ENCODE peak calls at places on chromosomes 13 and 19, in seven cellular contexts. G is SK-N-MC, M is fibroblast of lung, F is neural progenitor cell, V is HCT116, I is GM23248, J is PC-3. L is an unnamed sample.
A peak's percentile ranks its signal among the peaks of the same experiment; 100 is the strongest.

GRCh38 chr13:34810996-34811395 is 131.1 kb upstream of the NBEA start:
- DNase-seq in I (no peak), F (no peak), J (no peak), G (no peak), M (peak; percentile 7), V (no peak), L (no peak)

GRCh38 chr13:40074338-40074737 is 418.9 kb downstream of the COG6 start:
- DNase-seq in F (no peak), G (no peak), J (no peak), V (no peak), I (no peak), M (peak; percentile 78), L (no peak)

GRCh38 chr19:29271911-29272310 is 59.0 kb upstream of the UQCRFS1 start:
- DNase-seq in M (no peak), I (no peak), J (no peak), V (no peak), F (no peak), G (no peak), L (no peak)

GRCh38 chr13:32911506-32911905 is 104.7 kb upstream of the KL start:
- DNase-seq in G (no peak), M (no peak), V (peak; percentile 60), F (peak; percentile 54), I (peak; percentile 63), J (peak; percentile 61), L (peak; percentile 51)

GRCh38 chr13:43159007-43159406 is 135.6 kb downstream of the DNAJC15 start:
- DNase-seq in F (no peak), J (no peak), V (no peak), G (no peak), I (peak; percentile 42), M (peak; percentile 80), L (no peak)

GRCh38 chr13:110228936-110229904 is 77.7 kb downstream of the COL4A1 start:
- DNase-seq in J (no peak), F (no peak), M (peak; percentile 37), I (no peak), G (no peak), V (no peak), L (no peak)

GRCh38 chr13:97004096-97004876 is 10.0 kb upstream of the OXGR1 start:
- DNase-seq in M (peak; percentile 94), G (no peak), V (no peak), F (no peak), I (peak; percentile 73), J (peak; percentile 26), L (no peak)

GRCh38 chr19:46201413-46202310 is 27.9 kb upstream of the IGFL1 start:
- DNase-seq in F (no peak), I (peak; percentile 36), J (peak; percentile 17), V (no peak), M (no peak), G (no peak), L (peak; percentile 71)

GRCh38 chr19:35345671-35346111 is 2.0 kb upstream of the FFAR1 start:
- DNase-seq in J (no peak), M (no peak), V (no peak), F (no peak), G (no peak), I (no peak), L (no peak)

DNA sequence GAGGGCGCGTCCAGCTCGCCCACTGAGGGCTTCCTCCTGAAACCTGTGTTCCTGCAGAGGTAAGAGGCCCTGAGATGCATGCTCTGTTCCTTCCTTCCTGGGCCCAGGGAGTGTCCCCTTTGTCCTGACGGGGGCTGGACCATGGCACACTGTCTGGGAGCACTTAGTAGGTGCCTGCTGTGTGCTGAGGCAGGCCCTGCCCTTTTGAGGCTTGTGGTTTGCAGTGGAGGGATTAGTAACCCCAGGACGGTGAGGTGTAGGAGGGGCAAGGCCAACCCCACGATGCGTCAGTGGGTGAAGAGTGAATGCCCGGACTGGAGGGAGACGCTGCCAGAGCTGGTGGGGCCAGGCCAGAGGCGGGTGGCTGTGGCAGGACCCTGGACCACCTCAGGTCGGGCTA is 11.2 kb upstream of the F2RL3 start:
- DNase-seq in F (no peak), V (no peak), I (no peak), G (no peak), J (no peak), M (peak; percentile 27), L (peak; percentile 30)
- H3K9ac ChIP-seq in F (no peak overlapping the region), V (no peak overlapping the region), I (no peak overlapping the region), G (no peak overlapping the region), J (no peak overlapping the region), M (no peak overlapping the region), L (no peak overlapping the region)

DNA sequence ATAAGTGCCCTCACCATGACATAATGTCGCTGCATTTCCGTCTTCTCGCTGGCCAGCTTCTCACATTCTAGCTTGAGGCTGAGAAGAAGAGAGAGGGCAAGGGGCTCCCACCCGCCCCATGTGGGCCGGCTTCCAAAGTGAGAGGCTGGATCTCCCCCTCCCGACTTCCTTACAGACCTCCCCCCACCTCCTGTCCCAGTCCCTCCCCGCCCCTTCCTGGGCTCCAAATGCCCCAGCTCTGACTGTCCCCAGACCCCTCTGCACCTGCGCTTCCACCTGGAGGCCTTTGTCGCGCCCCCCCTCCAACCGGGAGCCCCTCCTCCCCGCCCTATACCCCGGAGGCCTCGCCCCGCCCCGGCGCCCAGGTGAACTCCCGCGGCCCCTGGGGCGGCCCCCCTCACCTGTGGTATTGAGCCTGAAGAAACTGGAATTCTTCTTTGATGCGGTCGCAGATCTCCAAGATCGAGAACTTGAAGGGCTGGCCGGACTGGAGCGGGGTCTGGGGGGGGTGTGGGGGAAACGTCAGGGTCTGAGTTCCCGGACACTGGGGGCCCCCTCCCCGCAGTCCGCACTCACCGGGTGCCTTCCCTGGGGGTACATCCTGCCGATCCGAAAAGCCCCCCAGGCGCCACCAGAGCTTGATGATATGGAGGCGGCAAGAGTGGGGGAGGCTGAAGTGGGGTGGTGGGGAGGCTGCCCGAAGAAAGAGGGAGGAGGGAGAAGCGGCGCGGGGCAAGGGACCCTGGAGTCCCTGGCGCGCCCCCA is 593 bp downstream of the TLE2 start:
- DNase-seq in F (peak; percentile 24), V (no peak), I (no peak), M (no peak), J (no peak), G (no peak), L (no peak)
- TF ChIP-seq EZH2 in F (peak; percentile 93), V (no peak), I (no peak), M (no peak), J (no peak), G (no peak), L (no peak)

DNA sequence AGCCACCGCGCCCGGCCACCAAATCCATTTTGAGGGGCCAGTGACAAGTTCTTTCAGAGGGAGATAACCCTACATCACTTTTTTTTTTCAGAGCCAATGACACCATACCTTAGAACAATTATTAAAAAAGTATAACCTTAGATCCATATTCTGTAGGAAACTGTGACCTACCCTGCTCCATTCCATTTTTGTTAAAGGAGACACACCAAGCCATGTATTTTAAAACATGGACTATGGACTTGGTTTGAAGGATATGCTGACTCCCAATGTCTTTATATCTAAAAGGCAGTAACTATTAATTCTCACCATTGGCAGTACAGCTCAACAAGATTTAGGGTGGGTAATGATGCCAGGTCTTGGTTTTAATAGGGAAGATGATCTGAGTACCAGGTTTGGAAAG is 1.1 kb downstream of the GSK3A start:
- DNase-seq in J (no peak), G (no peak), M (no peak), F (no peak), V (no peak), I (no peak), L (no peak)
- H3K4me3 ChIP-seq in J (peak overlapping the region; percentile 98), G (peak overlapping the region; percentile 84), M (peak overlapping the region; percentile 66), F (peak overlapping the region; percentile 92), V (peak overlapping the region; percentile 69), I (peak overlapping the region; percentile 86), L (peak overlapping the region; percentile 98)

GRCh38 chr13:113393226-113393571 is 29.3 kb upstream of the GRTP1 start:
- DNase-seq in M (no peak), F (no peak), I (peak; percentile 20), V (no peak), J (no peak), G (no peak), L (no peak)

GRCh38 chr13:113398963-113399754 is 35.2 kb upstream of the GRTP1 start:
- DNase-seq in M (peak; percentile 72), V (no peak), J (no peak), I (peak; percentile 62), G (no peak), F (peak; percentile 61), L (no peak)

GRCh38 chr13:113390874-113391497 is 27.1 kb upstream of the GRTP1 start:
- DNase-seq in M (peak; percentile 26), J (no peak), I (no peak), F (no peak), V (no peak), G (no peak), L (no peak)

GRCh38 chr13:113397606-113398425 is 33.9 kb upstream of the GRTP1 start:
- DNase-seq in V (no peak), F (no peak), J (no peak), M (no peak), I (no peak), G (no peak), L (no peak)

GRCh38 chr13:113393572-113394503 is 29.9 kb upstream of the GRTP1 start:
- DNase-seq in I (peak; percentile 93), M (peak; percentile 59), V (peak; percentile 56), F (peak; percentile 94), J (peak; percentile 77), G (no peak), L (peak; percentile 54)
- H3K9ac ChIP-seq in I (peak overlapping the region; percentile 59), M (peak overlapping the region; percentile 55), V (peak overlapping the region; percentile 78), F (peak overlapping the region; percentile 47), J (peak overlapping the region; percentile 71), G (peak overlapping the region; percentile 67), L (no peak overlapping the region)

GRCh38 chr19:844300-844971 is 3.6 kb downstream of the PRTN3 start:
- DNase-seq in V (no peak), I (no peak), J (no peak), F (peak; percentile 46), G (no peak), M (no peak), L (no peak)
- TF ChIP-seq EZH2 in V (no peak), I (peak; percentile 46), J (no peak), F (no peak), G (no peak), M (peak; percentile 87), L (no peak)

DNA sequence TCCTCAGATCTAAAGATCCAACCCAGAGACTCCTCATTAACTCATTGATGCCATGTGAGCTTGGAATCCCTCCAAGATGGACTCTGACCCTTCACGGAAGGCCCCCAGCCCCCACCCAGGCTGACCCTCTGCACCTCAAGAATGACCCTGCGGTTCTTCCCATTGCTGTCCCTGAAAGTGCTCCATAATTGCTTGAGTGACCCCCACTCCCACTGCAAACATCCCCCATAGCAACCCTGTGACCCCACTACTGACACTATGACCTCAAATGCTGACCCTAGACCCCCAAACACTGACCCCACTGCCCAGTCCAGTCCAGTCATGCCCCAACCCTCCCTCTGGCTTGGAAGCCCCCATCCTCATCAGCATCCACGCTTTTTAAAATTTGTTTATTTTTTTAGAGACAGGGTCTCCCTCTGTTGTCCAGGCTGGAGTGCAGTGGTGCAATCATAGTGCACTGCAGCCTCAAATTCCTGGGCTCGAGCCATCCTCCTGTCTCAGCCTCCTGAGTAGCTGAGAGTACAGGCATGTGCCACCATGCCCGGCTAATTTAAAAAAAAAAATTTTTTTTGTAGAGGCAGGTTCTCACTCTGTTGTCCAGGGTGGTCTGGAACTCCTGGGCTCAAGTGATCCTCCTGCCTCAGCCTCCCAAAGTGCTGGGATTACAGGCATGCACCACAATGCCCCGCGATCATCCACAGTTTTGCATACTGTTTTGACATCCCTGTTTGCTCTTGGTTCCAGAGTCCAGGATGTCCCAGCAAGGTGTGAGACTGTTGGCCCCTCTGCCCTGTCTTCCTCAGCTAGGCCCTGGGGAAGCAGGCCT is 855 bp downstream of the LYL1 start:
- DNase-seq in V (no peak), G (no peak), J (no peak), M (no peak), I (no peak), F (no peak), L (no peak)
- H3K4me3 ChIP-seq in V (peak overlapping the region; percentile 45), G (no peak overlapping the region), J (peak overlapping the region; percentile 51), M (no peak overlapping the region), I (no peak overlapping the region), F (no peak overlapping the region), L (no peak overlapping the region)

GRCh38 chr19:12936582-12936981 is 1.8 kb upstream of the CALR start:
- DNase-seq in M (no peak), G (no peak), V (no peak), I (no peak), F (no peak), J (no peak), L (no peak)
- H3K9ac ChIP-seq in M (no peak overlapping the region), G (no peak overlapping the region), V (no peak overlapping the region), I (no peak overlapping the region), F (no peak overlapping the region), J (no peak overlapping the region), L (no peak overlapping the region)

L was measured in mammary epithelial cell.